ENCODE peak calls at places on chromosomes 2 and 18, in six cellular contexts. E is hippocampal formation, R is mesenchymal stem cell, Q is DMS153, O is BE2C, W is colonic mucosa. B is an unnamed sample.

GRCh38 chr2:20561703-20562454 is 89.0 kb downstream of the HS1BP3 start:
- DNase-seq in Q (no peak), R (peak; percentile 86), O (no peak), W (no peak), E (no peak), B (no peak)

GRCh38 chr2:1781291-1782080 is 37.2 kb upstream of the PXDN start:
- DNase-seq in E (no peak), R (peak; percentile 18), O (no peak), Q (no peak), W (no peak), B (no peak)

GRCh38 chr2:216221806-216222205 is 112.7 kb downstream of the XRCC5 start:
- DNase-seq in E (no peak), O (no peak), W (no peak), R (peak; percentile 81), Q (no peak), B (no peak)

GRCh38 chr18:23682472-23682871 is 6.8 kb upstream of the LAMA3 start:
- DNase-seq in E (no peak), W (no peak), Q (no peak), O (no peak), R (no peak), B (no peak)

GRCh38 chr2:160299540-160299939 is 99.5 kb upstream of the ITGB6 start:
- DNase-seq in W (no peak), O (no peak), R (peak; percentile 63), Q (no peak), E (no peak), B (no peak)

GRCh38 chr2:119922699-119923098 is 90.2 kb upstream of the EPB41L5 start:
- DNase-seq in R (no peak), Q (no peak), E (no peak), O (no peak), W (no peak), B (no peak)

GRCh38 chr18:63079114-63079513 is 240.5 kb downstream of the BCL2 start:
- DNase-seq in Q (no peak), R (no peak), W (no peak), O (no peak), E (no peak), B (peak; percentile 18)

GRCh38 chr18:35215026-35215425 is 25.8 kb upstream of the ZNF397 start:
- DNase-seq in Q (no peak), O (no peak), R (no peak), E (no peak), W (no peak), B (no peak)

GRCh38 chr18:24530630-24531111 is 70.2 kb downstream of the HRH4 start:
- DNase-seq in E (no peak), O (no peak), R (peak; percentile 21), W (no peak), Q (peak; percentile 74), B (no peak)